ENCODE peak calls at places on chromosomes 3 and 15, in eight cellular contexts. One of them, this sample, is unnamed.

GRCh38 chr3:77906102-77906709 is 866.3 kb downstream of the ROBO2 start:
- DNase-seq in stimulated activated CD8-positive, alpha-beta memory T cell treated with anti-CD3 and anti-CD28 coated beads, Interleukin-4, amount 100 ng/mL, for 4 hours: no peak
- DNase-seq in globus pallidus: no peak
- DNase-seq in posterior cingulate gyrus: no peak
- DNase-seq in 8988T: no peak
- DNase-seq in activated CD4-positive, alpha-beta T cell treated with anti-CD3 and anti-CD28 coated beads, Interleukin-2, amount 50 U/mL, for 48 hours: no peak
- DNase-seq in lower leg skin: no peak
- DNase-seq in SW480: no peak
- DNase-seq in this sample: no peak

GRCh38 chr3:54213910-54214309 is 91.6 kb downstream of the CACNA2D3 start:
- DNase-seq in 8988T: no peak
- DNase-seq in globus pallidus: no peak
- DNase-seq in activated CD4-positive, alpha-beta T cell treated with anti-CD3 and anti-CD28 coated beads, Interleukin-2, amount 50 U/mL, for 48 hours: no peak
- DNase-seq in SW480: peak
- DNase-seq in lower leg skin: no peak
- DNase-seq in stimulated activated CD8-positive, alpha-beta memory T cell treated with anti-CD3 and anti-CD28 coated beads, Interleukin-4, amount 100 ng/mL, for 4 hours: no peak
- DNase-seq in posterior cingulate gyrus: no peak
- DNase-seq in this sample: no peak

GRCh38 chr3:60983906-60984305 is 267.3 kb downstream of the FHIT start:
- DNase-seq in globus pallidus: no peak
- DNase-seq in 8988T: no peak
- DNase-seq in SW480: no peak
- DNase-seq in lower leg skin: no peak
- DNase-seq in posterior cingulate gyrus: no peak
- DNase-seq in activated CD4-positive, alpha-beta T cell treated with anti-CD3 and anti-CD28 coated beads, Interleukin-2, amount 50 U/mL, for 48 hours: no peak
- DNase-seq in stimulated activated CD8-positive, alpha-beta memory T cell treated with anti-CD3 and anti-CD28 coated beads, Interleukin-4, amount 100 ng/mL, for 4 hours: no peak
- DNase-seq in this sample: no peak

GRCh38 chr15:101394056-101394630 is 95.4 kb downstream of the PCSK6 start:
- DNase-seq in SW480: no peak
- DNase-seq in posterior cingulate gyrus: no peak
- DNase-seq in globus pallidus: no peak
- DNase-seq in 8988T: no peak
- DNase-seq in stimulated activated CD8-positive, alpha-beta memory T cell treated with anti-CD3 and anti-CD28 coated beads, Interleukin-4, amount 100 ng/mL, for 4 hours: no peak
- DNase-seq in lower leg skin: no peak
- DNase-seq in activated CD4-positive, alpha-beta T cell treated with anti-CD3 and anti-CD28 coated beads, Interleukin-2, amount 50 U/mL, for 48 hours: no peak
- DNase-seq in this sample: no peak

GRCh38 chr15:74773731-74774252 is 8.1 kb upstream of the CSK start:
- DNase-seq in lower leg skin: no peak
- DNase-seq in globus pallidus: no peak
- DNase-seq in stimulated activated CD8-positive, alpha-beta memory T cell treated with anti-CD3 and anti-CD28 coated beads, Interleukin-4, amount 100 ng/mL, for 4 hours: no peak
- DNase-seq in activated CD4-positive, alpha-beta T cell treated with anti-CD3 and anti-CD28 coated beads, Interleukin-2, amount 50 U/mL, for 48 hours: no peak
- DNase-seq in SW480: no peak
- DNase-seq in posterior cingulate gyrus: no peak
- DNase-seq in 8988T: no peak
- DNase-seq in this sample: no peak

GRCh38 chr3:129908417-129908816 is 14.9 kb upstream of the TMCC1 start:
- DNase-seq in posterior cingulate gyrus: no peak
- DNase-seq in globus pallidus: no peak
- DNase-seq in activated CD4-positive, alpha-beta T cell treated with anti-CD3 and anti-CD28 coated beads, Interleukin-2, amount 50 U/mL, for 48 hours: no peak
- DNase-seq in stimulated activated CD8-positive, alpha-beta memory T cell treated with anti-CD3 and anti-CD28 coated beads, Interleukin-4, amount 100 ng/mL, for 4 hours: no peak
- DNase-seq in lower leg skin: no peak
- DNase-seq in SW480: no peak
- DNase-seq in 8988T: no peak
- DNase-seq in this sample: no peak

GRCh38 chr3:114221165-114221880 is 16.1 kb downstream of the ZNF80 start:
- DNase-seq in posterior cingulate gyrus: no peak
- DNase-seq in lower leg skin: no peak
- DNase-seq in stimulated activated CD8-positive, alpha-beta memory T cell treated with anti-CD3 and anti-CD28 coated beads, Interleukin-4, amount 100 ng/mL, for 4 hours: peak
- DNase-seq in 8988T: no peak
- DNase-seq in globus pallidus: no peak
- DNase-seq in SW480: no peak
- DNase-seq in activated CD4-positive, alpha-beta T cell treated with anti-CD3 and anti-CD28 coated beads, Interleukin-2, amount 50 U/mL, for 48 hours: peak
- DNase-seq in this sample: peak

GRCh38 chr15:52295421-52295991 is at the start of gene MYO5C:
- DNase-seq in stimulated activated CD8-positive, alpha-beta memory T cell treated with anti-CD3 and anti-CD28 coated beads, Interleukin-4, amount 100 ng/mL, for 4 hours: no peak
- DNase-seq in globus pallidus: no peak
- DNase-seq in activated CD4-positive, alpha-beta T cell treated with anti-CD3 and anti-CD28 coated beads, Interleukin-2, amount 50 U/mL, for 48 hours: peak
- DNase-seq in posterior cingulate gyrus: peak
- DNase-seq in SW480: peak
- DNase-seq in lower leg skin: peak
- DNase-seq in 8988T: peak
- DNase-seq in this sample: no peak

GRCh38 chr3:144055604-144056003 is 84.0 kb downstream of the DIPK2A start:
- DNase-seq in stimulated activated CD8-positive, alpha-beta memory T cell treated with anti-CD3 and anti-CD28 coated beads, Interleukin-4, amount 100 ng/mL, for 4 hours: no peak
- DNase-seq in activated CD4-positive, alpha-beta T cell treated with anti-CD3 and anti-CD28 coated beads, Interleukin-2, amount 50 U/mL, for 48 hours: no peak
- DNase-seq in posterior cingulate gyrus: no peak
- DNase-seq in globus pallidus: no peak
- DNase-seq in SW480: no peak
- DNase-seq in lower leg skin: no peak
- DNase-seq in 8988T: no peak
- DNase-seq in this sample: no peak